ENCODE peak calls at places on chromosome 21, in seven cellular contexts. One of them, this sample, is unnamed.
A peak's percentile ranks its signal among the peaks of the same experiment; 100 is the strongest.

GRCh38 chr21:34640858-34641257 is 25.9 kb upstream of the RCAN1 start:
- DNase-seq in fibroblast of lung: peak; percentile 54
- DNase-seq in HCT116: no peak
- DNase-seq in heart left ventricle: no peak
- DNase-seq in DND-41: peak; percentile 30
- DNase-seq in CD8-positive, alpha-beta memory T cell: no peak
- DNase-seq in body of pancreas: no peak
- DNase-seq in this sample: no peak

GRCh38 chr21:26637346-26637745 is 64.3 kb upstream of the CYYR1 start:
- DNase-seq in fibroblast of lung: peak; percentile 65
- DNase-seq in HCT116: no peak
- DNase-seq in heart left ventricle: no peak
- DNase-seq in DND-41: no peak
- DNase-seq in CD8-positive, alpha-beta memory T cell: no peak
- DNase-seq in body of pancreas: no peak
- DNase-seq in this sample: no peak

GRCh38 chr21:17371470-17371869 is 141.4 kb upstream of the CXADR start:
- DNase-seq in fibroblast of lung: peak; percentile 55
- DNase-seq in HCT116: no peak
- DNase-seq in heart left ventricle: no peak
- DNase-seq in DND-41: no peak
- DNase-seq in CD8-positive, alpha-beta memory T cell: no peak
- DNase-seq in body of pancreas: no peak
- DNase-seq in this sample: no peak

GRCh38 chr21:21688877-21689276 is 690.7 kb downstream of the NCAM2 start:
- DNase-seq in fibroblast of lung: peak; percentile 65
- DNase-seq in HCT116: no peak
- DNase-seq in heart left ventricle: no peak
- DNase-seq in DND-41: peak; percentile 39
- DNase-seq in CD8-positive, alpha-beta memory T cell: no peak
- DNase-seq in body of pancreas: no peak
- DNase-seq in this sample: no peak

GRCh38 chr21:15005391-15005790 is 59.4 kb downstream of the NRIP1 start:
- DNase-seq in fibroblast of lung: peak; percentile 22
- DNase-seq in HCT116: no peak
- DNase-seq in heart left ventricle: no peak
- DNase-seq in DND-41: peak; percentile 59
- DNase-seq in CD8-positive, alpha-beta memory T cell: peak; percentile 21
- DNase-seq in body of pancreas: no peak
- DNase-seq in this sample: peak; percentile 12

GRCh38 chr21:41605178-41605933 is 97.4 kb upstream of the TMPRSS2 start:
- DNase-seq in fibroblast of lung: no peak
- DNase-seq in HCT116: no peak
- DNase-seq in heart left ventricle: no peak
- DNase-seq in DND-41: no peak
- DNase-seq in CD8-positive, alpha-beta memory T cell: no peak
- DNase-seq in body of pancreas: peak; percentile 34
- DNase-seq in this sample: no peak

GRCh38 chr21:39345440-39345839 is 3.4 kb downstream of the HMGN1 start:
- DNase-seq in fibroblast of lung: no peak
- DNase-seq in HCT116: no peak
- DNase-seq in heart left ventricle: no peak
- DNase-seq in DND-41: no peak
- DNase-seq in CD8-positive, alpha-beta memory T cell: no peak
- DNase-seq in body of pancreas: no peak
- DNase-seq in this sample: no peak

GRCh38 chr21:27476696-27477095 is 509.8 kb upstream of the ADAMTS5 start:
- DNase-seq in fibroblast of lung: peak; percentile 80
- DNase-seq in HCT116: no peak
- DNase-seq in heart left ventricle: no peak
- DNase-seq in DND-41: no peak
- DNase-seq in CD8-positive, alpha-beta memory T cell: no peak
- DNase-seq in body of pancreas: no peak
- DNase-seq in this sample: no peak

GRCh38 chr21:16323586-16323985 is 593.8 kb downstream of the USP25 start:
- DNase-seq in fibroblast of lung: peak; percentile 55
- DNase-seq in HCT116: no peak
- DNase-seq in heart left ventricle: no peak
- DNase-seq in DND-41: no peak
- DNase-seq in CD8-positive, alpha-beta memory T cell: no peak
- DNase-seq in body of pancreas: no peak
- DNase-seq in this sample: no peak

GRCh38 chr21:26717146-26717739 is 128.0 kb downstream of the ADAMTS1 start:
- DNase-seq in fibroblast of lung: peak; percentile 53
- DNase-seq in HCT116: no peak
- DNase-seq in heart left ventricle: no peak
- DNase-seq in DND-41: no peak
- DNase-seq in CD8-positive, alpha-beta memory T cell: no peak
- DNase-seq in body of pancreas: no peak
- DNase-seq in this sample: no peak

GRCh38 chr21:15421521-15421920 is 308.3 kb upstream of the USP25 start:
- DNase-seq in fibroblast of lung: no peak
- DNase-seq in HCT116: no peak
- DNase-seq in heart left ventricle: no peak
- DNase-seq in DND-41: no peak
- DNase-seq in CD8-positive, alpha-beta memory T cell: no peak
- DNase-seq in body of pancreas: no peak
- DNase-seq in this sample: no peak

GRCh38 chr21:41526478-41527087 is 18.6 kb upstream of the TMPRSS2 start:
- DNase-seq in fibroblast of lung: no peak
- DNase-seq in HCT116: no peak
- DNase-seq in heart left ventricle: no peak
- DNase-seq in DND-41: no peak
- DNase-seq in CD8-positive, alpha-beta memory T cell: no peak
- DNase-seq in body of pancreas: peak; percentile 59
- DNase-seq in this sample: no peak

GRCh38 chr21:40902299-40902698 is 55.3 kb upstream of the DSCAM start:
- DNase-seq in fibroblast of lung: no peak
- DNase-seq in HCT116: no peak
- DNase-seq in heart left ventricle: no peak
- DNase-seq in DND-41: no peak
- DNase-seq in CD8-positive, alpha-beta memory T cell: no peak
- DNase-seq in body of pancreas: no peak
- DNase-seq in this sample: no peak

GRCh38 chr21:27425574-27425973 is 458.7 kb upstream of the ADAMTS5 start:
- DNase-seq in fibroblast of lung: peak; percentile 68
- DNase-seq in HCT116: no peak
- DNase-seq in heart left ventricle: no peak
- DNase-seq in DND-41: peak; percentile 28
- DNase-seq in CD8-positive, alpha-beta memory T cell: no peak
- DNase-seq in body of pancreas: no peak
- DNase-seq in this sample: no peak

GRCh38 chr21:33644383-33645074 is 2.2 kb downstream of the ITSN1 start:
- DNase-seq in fibroblast of lung: peak; percentile 78
- DNase-seq in HCT116: no peak
- DNase-seq in heart left ventricle: no peak
- DNase-seq in DND-41: no peak
- DNase-seq in CD8-positive, alpha-beta memory T cell: no peak
- DNase-seq in body of pancreas: no peak
- DNase-seq in this sample: no peak

GRCh38 chr21:21230672-21231071 is 232.5 kb downstream of the NCAM2 start:
- DNase-seq in fibroblast of lung: peak; percentile 19
- DNase-seq in HCT116: no peak
- DNase-seq in heart left ventricle: no peak
- DNase-seq in DND-41: no peak
- DNase-seq in CD8-positive, alpha-beta memory T cell: no peak
- DNase-seq in body of pancreas: no peak
- DNase-seq in this sample: no peak

GRCh38 chr21:33236799-33237198 is 7.1 kb downstream of the IFNAR2 start:
- DNase-seq in fibroblast of lung: peak; percentile 14
- DNase-seq in HCT116: no peak
- DNase-seq in heart left ventricle: no peak
- DNase-seq in DND-41: no peak
- DNase-seq in CD8-positive, alpha-beta memory T cell: no peak
- DNase-seq in body of pancreas: no peak
- DNase-seq in this sample: no peak

GRCh38 chr21:29362758-29363157 is 64.0 kb downstream of the BACH1 start:
- DNase-seq in fibroblast of lung: no peak
- DNase-seq in HCT116: no peak
- DNase-seq in heart left ventricle: no peak
- DNase-seq in DND-41: no peak
- DNase-seq in CD8-positive, alpha-beta memory T cell: no peak
- DNase-seq in body of pancreas: no peak
- DNase-seq in this sample: no peak

GRCh38 chr21:18368193-18368592 is 35.4 kb downstream of the TMPRSS15 start:
- DNase-seq in fibroblast of lung: no peak
- DNase-seq in HCT116: no peak
- DNase-seq in heart left ventricle: no peak
- DNase-seq in DND-41: no peak
- DNase-seq in CD8-positive, alpha-beta memory T cell: no peak
- DNase-seq in body of pancreas: no peak
- DNase-seq in this sample: no peak

GRCh38 chr21:16942703-16943102 is 570.1 kb upstream of the CXADR start:
- DNase-seq in fibroblast of lung: peak; percentile 37
- DNase-seq in HCT116: no peak
- DNase-seq in heart left ventricle: no peak
- DNase-seq in DND-41: no peak
- DNase-seq in CD8-positive, alpha-beta memory T cell: no peak
- DNase-seq in body of pancreas: no peak
- DNase-seq in this sample: no peak

GRCh38 chr21:24200052-24200451 is 1407.2 kb downstream of the MRPL39 start:
- DNase-seq in fibroblast of lung: no peak
- DNase-seq in HCT116: no peak
- DNase-seq in heart left ventricle: no peak
- DNase-seq in DND-41: no peak
- DNase-seq in CD8-positive, alpha-beta memory T cell: no peak
- DNase-seq in body of pancreas: no peak
- DNase-seq in this sample: no peak

GRCh38 chr21:24197132-24197643 is 1410.1 kb downstream of the MRPL39 start:
- DNase-seq in fibroblast of lung: no peak
- DNase-seq in HCT116: no peak
- DNase-seq in heart left ventricle: no peak
- DNase-seq in DND-41: no peak
- DNase-seq in CD8-positive, alpha-beta memory T cell: no peak
- DNase-seq in body of pancreas: no peak
- DNase-seq in this sample: no peak

DNA sequence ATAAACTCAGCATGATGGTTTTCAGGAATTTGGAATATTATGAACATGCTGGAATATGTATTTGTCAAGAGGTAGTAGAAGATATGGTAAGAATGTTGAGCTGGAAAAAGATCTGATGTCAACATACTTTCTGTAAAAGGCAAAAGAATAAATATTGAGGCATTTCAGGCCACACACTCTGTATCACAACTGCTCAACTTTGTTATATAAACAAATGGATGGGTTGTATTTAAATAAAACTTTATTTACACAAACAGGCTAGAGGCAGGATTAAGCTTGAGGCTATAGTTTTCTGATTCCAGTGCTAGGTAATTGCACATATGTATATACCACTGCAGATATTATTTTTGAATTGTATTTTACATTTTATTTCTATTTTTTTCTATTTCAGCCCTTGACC is 1409.3 kb downstream of the MRPL39 start:
- DNase-seq in fibroblast of lung: no peak
- DNase-seq in HCT116: no peak
- DNase-seq in heart left ventricle: no peak
- DNase-seq in DND-41: no peak
- DNase-seq in CD8-positive, alpha-beta memory T cell: no peak
- DNase-seq in body of pancreas: no peak
- DNase-seq in this sample: no peak
- H3K9me3 ChIP-seq in fibroblast of lung: no peaks in the 10 kb centered on the region
- H3K9me3 ChIP-seq in HCT116: peaks cover 38% of the 10 kb centered on the region
- H3K9me3 ChIP-seq in heart left ventricle: no peaks in the 10 kb centered on the region
- H3K9me3 ChIP-seq in DND-41: no peaks in the 10 kb centered on the region
- H3K9me3 ChIP-seq in CD8-positive, alpha-beta memory T cell: no peaks in the 10 kb centered on the region
- H3K9me3 ChIP-seq in body of pancreas: no peaks in the 10 kb centered on the region
- H3K9me3 ChIP-seq in this sample: no peaks in the 10 kb centered on the region

GRCh38 chr21:45431781-45432572 is 27.0 kb downstream of the COL18A1 start:
- DNase-seq in fibroblast of lung: no peak
- DNase-seq in HCT116: no peak
- DNase-seq in heart left ventricle: no peak
- DNase-seq in DND-41: no peak
- DNase-seq in CD8-positive, alpha-beta memory T cell: no peak
- DNase-seq in body of pancreas: no peak
- DNase-seq in this sample: no peak
- H3K27ac ChIP-seq in fibroblast of lung: no peak overlapping the region
- H3K27ac ChIP-seq in HCT116: no peak overlapping the region
- H3K27ac ChIP-seq in heart left ventricle: peak overlapping the region; percentile 15
- H3K27ac ChIP-seq in DND-41: no peak overlapping the region
- H3K27ac ChIP-seq in CD8-positive, alpha-beta memory T cell: no peak overlapping the region
- H3K27ac ChIP-seq in body of pancreas: peak overlapping the region; percentile 16
- H3K27ac ChIP-seq in this sample: no peak overlapping the region

DNA sequence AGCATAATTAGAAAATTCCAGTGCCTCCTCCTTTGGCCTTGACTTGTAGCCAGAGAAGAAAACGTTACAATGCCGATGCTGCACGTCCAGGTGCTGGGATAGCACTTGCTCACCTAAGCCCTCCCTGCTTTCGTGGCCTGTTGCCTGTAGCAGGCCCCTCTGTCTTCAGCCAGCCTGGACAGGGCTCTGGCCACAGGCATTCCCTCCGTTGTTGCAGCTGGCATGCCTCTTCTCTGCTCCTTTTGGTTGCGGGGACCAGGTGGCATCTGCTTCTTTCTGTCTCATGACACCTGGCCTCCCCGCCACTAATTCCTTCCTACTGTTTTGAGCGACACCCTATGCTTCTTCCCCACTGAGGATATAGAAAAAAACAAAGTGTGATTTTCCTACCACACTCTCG is 54.6 kb upstream of the MORC3 start:
- DNase-seq in fibroblast of lung: no peak
- DNase-seq in HCT116: no peak
- DNase-seq in heart left ventricle: no peak
- DNase-seq in DND-41: no peak
- DNase-seq in CD8-positive, alpha-beta memory T cell: no peak
- DNase-seq in body of pancreas: no peak
- DNase-seq in this sample: no peak
- H3K9me3 ChIP-seq in fibroblast of lung: no peaks in the 10 kb centered on the region
- H3K9me3 ChIP-seq in HCT116: no peaks in the 10 kb centered on the region
- H3K9me3 ChIP-seq in heart left ventricle: no peaks in the 10 kb centered on the region
- H3K9me3 ChIP-seq in DND-41: no peaks in the 10 kb centered on the region
- H3K9me3 ChIP-seq in CD8-positive, alpha-beta memory T cell: no peaks in the 10 kb centered on the region
- H3K9me3 ChIP-seq in body of pancreas: no peaks in the 10 kb centered on the region
- H3K9me3 ChIP-seq in this sample: no peaks in the 10 kb centered on the region

GRCh38 chr21:43608664-43609063 is 50.6 kb downstream of the HSF2BP start:
- DNase-seq in fibroblast of lung: no peak
- DNase-seq in HCT116: no peak
- DNase-seq in heart left ventricle: no peak
- DNase-seq in DND-41: no peak
- DNase-seq in CD8-positive, alpha-beta memory T cell: no peak
- DNase-seq in body of pancreas: no peak
- DNase-seq in this sample: no peak
- H3K27ac ChIP-seq in fibroblast of lung: no peak overlapping the region
- H3K27ac ChIP-seq in HCT116: no peak overlapping the region
- H3K27ac ChIP-seq in heart left ventricle: no peak overlapping the region
- H3K27ac ChIP-seq in DND-41: no peak overlapping the region
- H3K27ac ChIP-seq in CD8-positive, alpha-beta memory T cell: no peak overlapping the region
- H3K27ac ChIP-seq in body of pancreas: no peak overlapping the region
- H3K27ac ChIP-seq in this sample: no peak overlapping the region

GRCh38 chr21:43835061-43835460 is 30.0 kb upstream of the AGPAT3 start:
- DNase-seq in fibroblast of lung: no peak
- DNase-seq in HCT116: no peak
- DNase-seq in heart left ventricle: no peak
- DNase-seq in DND-41: no peak
- DNase-seq in CD8-positive, alpha-beta memory T cell: no peak
- DNase-seq in body of pancreas: no peak
- DNase-seq in this sample: no peak
- H3K9me3 ChIP-seq in fibroblast of lung: no peaks in the 10 kb centered on the region
- H3K9me3 ChIP-seq in HCT116: no peaks in the 10 kb centered on the region
- H3K9me3 ChIP-seq in heart left ventricle: no peaks in the 10 kb centered on the region
- H3K9me3 ChIP-seq in DND-41: no peaks in the 10 kb centered on the region
- H3K9me3 ChIP-seq in CD8-positive, alpha-beta memory T cell: no peaks in the 10 kb centered on the region
- H3K9me3 ChIP-seq in body of pancreas: no peaks in the 10 kb centered on the region
- H3K9me3 ChIP-seq in this sample: no peaks in the 10 kb centered on the region

This sample was measured in CD4-positive, alpha-beta T cell.